ENCODE peak calls at places on chromosomes 2 and 18, in nine cellular contexts. R, S, D, X, U, A, M, W and E are unnamed samples. For H3K27me3, the result is how much of the 10 kb centered on the place peaks cover.

GRCh38 chr18:27762054-27762453 is 414.9 kb downstream of the CDH2 start:
- DNase-seq in R (no peak), S (no peak), D (no peak), X (no peak), U (no peak), A (no peak), M (no peak), W (no peak), E (no peak)

GRCh38 chr18:21741511-21742322 is 1.1 kb downstream of the MIB1 start:
- DNase-seq in R (peak), S (no peak), D (peak), X (peak), U (peak), A (peak), M (peak), W (no peak), E (peak)

GRCh38 chr2:168758970-168759820 is 43.2 kb upstream of the NOSTRIN start:
- DNase-seq in R (no peak), S (no peak), D (peak), X (no peak), U (no peak), A (peak), M (peak), W (peak), E (no peak)

GRCh38 chr2:225010804-225011203 is 31.5 kb downstream of the DOCK10 start:
- DNase-seq in R (no peak), S (no peak), D (no peak), X (no peak), U (no peak), A (no peak), M (no peak), W (peak), E (no peak)

GRCh38 chr2:15363142-15363541 is 198.0 kb downstream of the NBAS start:
- DNase-seq in R (no peak), S (no peak), D (no peak), X (no peak), U (no peak), A (no peak), M (no peak), W (peak), E (no peak)

GRCh38 chr18:43079422-43079821 is 36.1 kb downstream of the RIT2 start:
- DNase-seq in R (no peak), S (no peak), D (no peak), X (no peak), U (no peak), A (no peak), M (no peak), W (no peak), E (no peak)

GRCh38 chr2:229489016-229489415 is 217.9 kb upstream of the PID1 start:
- DNase-seq in R (no peak), S (no peak), D (no peak), X (no peak), U (no peak), A (no peak), M (no peak), W (no peak), E (no peak)

GRCh38 chr18:58213931-58214431 is 170.0 kb downstream of the NEDD4L start:
- DNase-seq in R (no peak), S (no peak), D (no peak), X (no peak), U (no peak), A (no peak), M (no peak), W (no peak), E (no peak)

GRCh38 chr2:60882971-60883753 is 1.8 kb downstream of the REL start:
- DNase-seq in R (no peak), S (no peak), D (no peak), X (no peak), U (no peak), A (no peak), M (no peak), W (no peak), E (peak)

GRCh38 chr2:209772316-209772715 is 684 bp downstream of the UNC80 start:
- DNase-seq in R (no peak), S (no peak), D (no peak), X (no peak), U (peak), A (no peak), M (no peak), W (no peak), E (no peak)
- H3K4me3 ChIP-seq in R (no peak), S (no peak), D (peak), X (no peak), U (peak), A (no peak), M (peak), W (peak), E (no peak)

GRCh38 chr2:233129351-233129978 is 69.3 kb downstream of the INPP5D start:
- DNase-seq in R (no peak), S (no peak), D (no peak), X (no peak), U (peak), A (no peak), M (no peak), W (no peak), E (no peak)
- TF ChIP-seq CTCF in R (no peak), S (no peak), D (no peak), X (no peak), U (peak), A (no peak), M (no peak), W (peak), E (no peak)

GRCh38 chr18:26700201-26700600 is 151.8 kb upstream of the KCTD1 start:
- DNase-seq in R (no peak), S (no peak), D (no peak), X (no peak), U (no peak), A (no peak), M (no peak), W (no peak), E (no peak)
- H3K27me3 ChIP-seq in R (under half), S (under half), D (under half), X (under half), U (under half), A (under half), M (under half), W (under half), E (under half)

GRCh38 chr18:9435041-9435440 is 40.3 kb upstream of the RALBP1 start:
- DNase-seq in R (no peak), S (no peak), D (no peak), X (no peak), U (no peak), A (no peak), M (no peak), W (no peak), E (no peak)
- H3K4me3 ChIP-seq in R (no peak), S (no peak), D (no peak), X (no peak), U (no peak), A (no peak), M (no peak), W (no peak), E (no peak)